ENCODE peak calls at places on chromosomes 16 and 17, in four cellular contexts. U, L, H and D are unnamed samples.

GRCh38 chr16:70635356-70636016 is 10.9 kb upstream of the IL34 start:
- DNase-seq in U (no peak), L (peak; percentile 88), H (peak; percentile 58), D (no peak)

GRCh38 chr17:27533874-27534815 is 77.9 kb downstream of the KSR1 start:
- DNase-seq in U (no peak), L (peak; percentile 90), H (no peak), D (no peak)

GRCh38 chr16:71807905-71808592 is 585 bp downstream of the AP1G1 start:
- DNase-seq in U (peak; percentile 26), L (peak; percentile 73), H (no peak), D (no peak)

GRCh38 chr16:12674096-12674495 is 129.6 kb downstream of the CPPED1 start:
- DNase-seq in U (no peak), L (peak; percentile 87), H (no peak), D (no peak)

GRCh38 chr16:1167276-1168107 is 14.6 kb downstream of the CACNA1H start:
- DNase-seq in U (no peak), L (no peak), H (no peak), D (peak; percentile 93)

GRCh38 chr16:85202631-85203461 is 90.6 kb upstream of the CIBAR2 start:
- DNase-seq in U (peak; percentile 90), L (peak; percentile 88), H (no peak), D (peak; percentile 93)

GRCh38 chr16:77531741-77532140 is 96.9 kb upstream of the ADAMTS18 start:
- DNase-seq in U (no peak), L (peak; percentile 90), H (no peak), D (no peak)

GRCh38 chr16:51391798-51392511 is 240.9 kb upstream of the SALL1 start:
- DNase-seq in U (no peak), L (no peak), H (no peak), D (peak; percentile 56)

GRCh38 chr16:53053967-53054669 is 673 bp upstream of the CHD9 start:
- DNase-seq in U (peak; percentile 50), L (peak; percentile 63), H (no peak), D (peak; percentile 80)

GRCh38 chr16:67563708-67564468 is 1.6 kb downstream of the CTCF start:
- DNase-seq in U (peak; percentile 71), L (peak; percentile 86), H (no peak), D (peak; percentile 59)

GRCh38 chr17:78041401-78042179 is 83.1 kb downstream of the TNRC6C start:
- DNase-seq in U (no peak), L (peak; percentile 37), H (no peak), D (no peak)

GRCh38 chr17:8375738-8376259 is 705 bp downstream of the KRABD2 start:
- DNase-seq in U (no peak), L (peak; percentile 59), H (no peak), D (no peak)

GRCh38 chr16:54942353-54942943 is 11.8 kb downstream of the IRX5 start:
- DNase-seq in U (no peak), L (no peak), H (no peak), D (no peak)

GRCh38 chr17:17771498-17772201 is 65.1 kb downstream of the SREBF1 start:
- DNase-seq in U (no peak), L (no peak), H (no peak), D (peak; percentile 68)

GRCh38 chr17:5832886-5833285 is 237.3 kb upstream of the WSCD1 start:
- DNase-seq in U (no peak), L (peak; percentile 25), H (no peak), D (no peak)

GRCh38 chr17:7744416-7744815 is 26.9 kb downstream of the DNAH2 start:
- DNase-seq in U (no peak), L (no peak), H (no peak), D (peak; percentile 37)

GRCh38 chr17:45149669-45150603 is 1.7 kb downstream of the HEXIM1 start:
- DNase-seq in U (peak; percentile 80), L (peak; percentile 86), H (peak; percentile 65), D (peak; percentile 92)

GRCh38 chr17:4588391-4588790 is 4.1 kb downstream of the SMTNL2 start:
- DNase-seq in U (peak; percentile 41), L (no peak), H (no peak), D (peak; percentile 62)
- H3K4me3 ChIP-seq in U (no peak overlapping the region), L (no peak overlapping the region), H (no peak overlapping the region), D (peak overlapping the region; percentile 59)

DNA sequence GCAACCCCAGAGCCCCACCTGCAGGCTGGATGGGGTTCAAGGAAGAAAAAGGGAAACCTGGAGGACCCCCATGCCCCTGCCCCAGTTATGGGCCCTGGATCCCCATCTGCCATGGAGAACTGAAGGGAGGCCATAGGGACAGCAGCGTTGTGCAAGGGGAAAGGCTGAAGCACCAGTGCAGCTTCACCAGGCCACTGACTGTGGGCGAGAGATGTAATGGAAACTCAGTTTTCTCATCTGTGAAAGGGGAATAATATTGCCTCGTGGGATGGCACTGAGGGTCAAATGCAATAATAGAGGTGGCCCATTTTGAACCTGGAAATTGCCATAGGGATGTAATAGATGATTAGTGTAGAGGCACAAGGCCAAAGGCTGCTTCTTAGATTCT is 9.9 kb upstream of the TSPOAP1 start:
- DNase-seq in U (no peak), L (no peak), H (no peak), D (no peak)
- H3K27ac ChIP-seq in U (peak overlapping the region; percentile 60), L (peak overlapping the region; percentile 38), H (peak overlapping the region; percentile 89), D (no peak overlapping the region)

GRCh38 chr17:39627717-39628516 is 1.2 kb downstream of the PPP1R1B start:
- DNase-seq in U (no peak), L (no peak), H (no peak), D (no peak)
- H3K4me3 ChIP-seq in U (no peak overlapping the region), L (no peak overlapping the region), H (no peak overlapping the region), D (no peak overlapping the region)

DNA sequence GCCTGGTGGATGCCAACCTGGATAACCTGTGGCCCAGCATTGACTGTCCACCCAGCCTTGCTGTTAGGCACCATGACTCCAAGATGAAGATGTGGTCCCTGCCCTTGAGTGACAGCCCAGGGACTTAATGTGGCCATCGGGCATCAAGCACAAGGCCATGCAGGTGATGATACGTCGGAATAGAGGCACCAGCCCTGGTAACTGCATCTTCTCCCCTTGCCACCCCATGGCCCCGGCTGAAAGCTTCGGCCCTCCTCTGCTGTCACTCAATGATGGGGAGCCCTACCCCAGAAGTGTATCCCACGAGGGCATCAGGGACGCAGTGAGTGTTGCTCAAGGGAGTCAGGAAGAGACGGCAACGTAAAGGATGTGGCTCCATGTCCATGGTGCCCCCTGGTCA is 2.0 kb downstream of the NT5C start:
- DNase-seq in U (no peak), L (no peak), H (no peak), D (peak; percentile 56)
- H3K27ac ChIP-seq in U (no peak overlapping the region), L (no peak overlapping the region), H (no peak overlapping the region), D (no peak overlapping the region)

DNA sequence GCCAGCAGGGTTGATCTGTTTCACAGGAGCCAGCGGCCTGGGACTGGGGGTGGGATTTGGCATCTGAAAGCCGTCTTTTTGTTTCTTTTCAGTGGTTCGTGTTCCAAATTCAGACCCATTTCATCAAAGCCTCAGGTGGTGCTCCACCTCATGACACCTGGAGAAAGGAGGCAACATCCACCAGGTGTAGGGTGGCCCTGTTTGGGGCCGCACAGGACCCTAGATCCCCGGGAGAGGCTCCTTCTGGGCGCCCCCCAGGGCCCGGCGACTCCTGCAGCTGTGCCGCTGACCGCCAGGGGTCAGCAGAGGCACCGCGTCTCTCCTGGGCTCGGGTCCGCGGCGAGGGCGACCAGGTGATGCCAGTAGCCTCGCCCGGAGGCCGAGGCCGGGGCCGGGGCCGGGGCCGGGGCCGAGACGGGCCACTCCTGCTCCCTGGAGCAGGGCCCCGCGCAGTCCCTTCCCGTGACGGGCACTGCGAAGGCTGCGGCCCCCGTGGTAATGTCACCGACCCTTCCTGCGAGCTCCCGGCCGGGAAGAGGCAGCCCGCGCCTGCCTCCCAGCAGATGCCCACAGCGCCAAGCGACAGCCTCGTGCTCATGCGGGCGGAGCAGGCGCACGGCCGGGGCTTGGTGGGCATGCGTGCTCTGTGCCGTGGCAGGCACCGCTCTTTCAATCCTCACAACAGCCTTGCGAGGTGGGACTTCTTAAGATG is 118.6 kb downstream of the C16orf78 start:
- DNase-seq in U (peak; percentile 43), L (peak; percentile 39), H (no peak), D (peak; percentile 86)
- H3K4me3 ChIP-seq in U (peak overlapping the region; percentile 21), L (no peak overlapping the region), H (peak overlapping the region; percentile 42), D (peak overlapping the region; percentile 68)

GRCh38 chr16:84040206-84040822 is 2.3 kb downstream of the SLC38A8 start:
- DNase-seq in U (no peak), L (no peak), H (no peak), D (peak; percentile 63)

GRCh38 chr16:84041881-84042280 is 714 bp downstream of the SLC38A8 start:
- DNase-seq in U (no peak), L (no peak), H (no peak), D (peak; percentile 63)

GRCh38 chr16:84039696-84040095 is 2.9 kb downstream of the SLC38A8 start:
- DNase-seq in U (no peak), L (no peak), H (no peak), D (peak; percentile 58)

GRCh38 chr16:84041421-84041820 is 1.2 kb downstream of the SLC38A8 start:
- DNase-seq in U (no peak), L (no peak), H (no peak), D (peak; percentile 45)

DNA sequence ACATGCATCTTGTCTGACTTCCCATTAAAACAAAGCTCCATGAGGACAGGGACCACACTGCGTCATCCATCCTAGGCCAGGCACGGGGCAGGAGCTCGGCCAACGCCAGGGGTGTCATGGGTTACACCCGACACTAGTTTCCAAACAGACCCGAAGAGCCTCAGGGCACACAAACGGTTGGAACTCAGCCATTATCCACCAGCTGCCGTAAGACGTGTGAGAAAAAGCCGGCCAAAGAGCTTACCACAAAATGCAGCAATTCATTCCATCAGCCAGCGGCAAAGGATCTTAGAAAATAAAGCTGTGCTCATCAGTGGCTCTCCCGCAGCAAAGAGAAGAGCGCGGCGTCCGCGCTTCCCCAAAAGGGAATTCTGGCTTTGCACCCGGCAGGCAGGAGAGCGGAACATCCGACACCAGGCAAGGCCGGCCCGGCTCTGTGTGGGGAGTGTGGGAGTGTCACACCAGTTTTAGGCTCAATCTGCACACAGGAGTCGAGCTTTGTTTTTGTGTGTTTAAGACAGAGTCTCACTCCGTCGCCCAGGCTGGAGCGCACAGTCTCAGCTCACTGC is 1.7 kb downstream of the SLC38A8 start:
- DNase-seq in U (no peak), L (peak; percentile 80), H (no peak), D (peak; percentile 68)
- H3K27ac ChIP-seq in U (no peak overlapping the region), L (no peak overlapping the region), H (no peak overlapping the region), D (no peak overlapping the region)